ENCODE peak calls at places on chromosomes 13 and 19, in ten cellular contexts. E is Caco-2; P is CD4-positive, alpha-beta T cell; K is foreskin melanocyte; Z is HS-5; Y is stimulated activated CD4-positive, alpha-beta T cell treated with anti-CD3 and anti-CD28 coated beads, Interleukin-4, amount 100 ng/mL, for 48 hours; C is colonic mucosa; I is iPS DF 19.7; H is GM23338; X is activated CD4-positive, alpha-beta T cell treated with anti-CD3 and anti-CD28 coated beads, Interleukin-2, amount 50 U/mL, for 4 hours. R is an unnamed sample.

GRCh38 chr13:38309397-38309796 is 40.3 kb upstream of the UFM1 start:
- DNase-seq in E (no peak), C (no peak), H (no peak), Y (no peak), I (no peak), P (no peak), X (no peak), K (no peak), Z (no peak), R (no peak)

GRCh38 chr19:30744741-30745475 is 372.7 kb downstream of the ZNF536 start:
- DNase-seq in K (no peak), P (no peak), C (no peak), Z (no peak), Y (no peak), H (no peak), E (no peak), I (no peak), X (no peak), R (no peak)

GRCh38 chr13:27522847-27523246 is 72.5 kb upstream of the MTIF3 start:
- DNase-seq in P (no peak), I (no peak), X (no peak), H (no peak), K (no peak), Z (no peak), Y (no peak), E (no peak), C (no peak), R (no peak)

GRCh38 chr13:101490400-101491015 is 38.0 kb downstream of the ITGBL1 start:
- DNase-seq in K (no peak), I (no peak), P (no peak), Z (no peak), H (no peak), C (no peak), X (no peak), E (no peak), Y (no peak), R (peak; percentile 14)

GRCh38 chr19:14540741-14541525 is 11.5 kb downstream of the TECR start:
- DNase-seq in H (no peak), E (no peak), Y (no peak), P (no peak), K (peak; percentile 59), Z (no peak), X (no peak), C (no peak), I (no peak), R (no peak)

GRCh38 chr19:42135836-42136235 is 3.6 kb upstream of the POU2F2 start:
- DNase-seq in C (no peak), Z (no peak), Y (no peak), I (no peak), X (no peak), P (no peak), E (no peak), H (no peak), K (no peak), R (no peak)

GRCh38 chr19:6060600-6061391 is 49.5 kb downstream of the RFX2 start:
- DNase-seq in K (no peak), E (no peak), Y (no peak), X (peak; percentile 28), H (no peak), C (peak; percentile 32), Z (no peak), P (peak; percentile 16), I (no peak), R (peak; percentile 28)

GRCh38 chr13:60282708-60283107 is 114.3 kb upstream of the TDRD3 start:
- DNase-seq in Y (no peak), H (no peak), X (no peak), K (no peak), I (no peak), Z (no peak), E (no peak), P (no peak), C (no peak), R (no peak)

GRCh38 chr19:49638360-49638759 is 1.6 kb downstream of the RRAS start:
- DNase-seq in K (peak; percentile 40), E (no peak), C (peak; percentile 42), H (peak; percentile 61), Z (no peak), I (no peak), X (no peak), P (no peak), Y (no peak), R (no peak)